ENCODE peak calls at places on chromosomes 6 and 20, in eight cellular contexts. D, N, R, H, Z, V, C and A are unnamed samples.

GRCh38 chr20:20568604-20569205 is 143.7 kb downstream of the RALGAPA2 start:
- DNase-seq in D (no peak), N (no peak), R (no peak), H (peak; percentile 31), Z (no peak), V (no peak), C (peak; percentile 69), A (no peak)

GRCh38 chr6:62175195-62175594 is 110.8 kb downstream of the KHDRBS2 start:
- DNase-seq in D (no peak), N (no peak), R (no peak), H (no peak), Z (no peak), V (no peak), C (no peak), A (no peak)

GRCh38 chr20:18362916-18363315 is 74.6 kb downstream of the ZNF133 start:
- DNase-seq in D (no peak), N (no peak), R (no peak), H (no peak), Z (no peak), V (no peak), C (no peak), A (no peak)

GRCh38 chr6:112665114-112665513 is 318.0 kb downstream of the RFPL4B start:
- DNase-seq in D (no peak), N (no peak), R (no peak), H (no peak), Z (no peak), V (no peak), C (no peak), A (no peak)

GRCh38 chr6:136628996-136629395 is 78.8 kb upstream of the MAP7 start:
- DNase-seq in D (no peak), N (no peak), R (no peak), H (no peak), Z (no peak), V (no peak), C (no peak), A (no peak)

GRCh38 chr6:31972709-31973350 is 892 bp upstream of the DXO start:
- DNase-seq in D (no peak), N (no peak), R (no peak), H (no peak), Z (no peak), V (no peak), C (peak; percentile 12), A (no peak)

GRCh38 chr20:32447136-32448027 is 89.3 kb downstream of the ASXL1 start:
- DNase-seq in D (peak; percentile 59), N (no peak), R (no peak), H (no peak), Z (no peak), V (no peak), C (no peak), A (no peak)

GRCh38 chr6:63636516-63636968 is 940 bp downstream of the PHF3 start:
- DNase-seq in D (peak; percentile 80), N (peak; percentile 72), R (peak; percentile 33), H (peak; percentile 47), Z (no peak), V (peak; percentile 50), C (peak; percentile 61), A (peak; percentile 67)

GRCh38 chr6:73393278-73393677 is 1.4 kb upstream of the DDX43 start:
- DNase-seq in D (no peak), N (no peak), R (no peak), H (no peak), Z (no peak), V (no peak), C (no peak), A (no peak)

GRCh38 chr6:72865467-72865866 is 243.6 kb downstream of the KCNQ5 start:
- DNase-seq in D (no peak), N (no peak), R (no peak), H (no peak), Z (no peak), V (no peak), C (no peak), A (no peak)

GRCh38 chr20:17042122-17042521 is 184.7 kb upstream of the PCSK2 start:
- DNase-seq in D (no peak), N (no peak), R (no peak), H (no peak), Z (no peak), V (no peak), C (no peak), A (no peak)

GRCh38 chr20:23534801-23535593 is 33.3 kb downstream of the CST9L start:
- DNase-seq in D (no peak), N (no peak), R (no peak), H (no peak), Z (no peak), V (no peak), C (no peak), A (no peak)

GRCh38 chr6:28922841-28923317 is 906 bp downstream of the TRIM27 start:
- DNase-seq in D (peak; percentile 83), N (no peak), R (no peak), H (peak; percentile 68), Z (no peak), V (no peak), C (peak; percentile 72), A (peak; percentile 39)

GRCh38 chr6:138722425-138723371 is 50.9 kb upstream of the CCDC28A start:
- DNase-seq in D (no peak), N (no peak), R (no peak), H (no peak), Z (no peak), V (no peak), C (no peak), A (no peak)

GRCh38 chr20:58840816-58841538 is 9.7 kb downstream of the GNAS-AS1 start:
- DNase-seq in D (no peak), N (no peak), R (no peak), H (no peak), Z (no peak), V (no peak), C (no peak), A (no peak)